ENCODE peak calls at places on chromosomes 7 and 10, in ten cellular contexts. One of them, this sample, is unnamed.

GRCh38 chr7:39240864-39241263 is 263.2 kb downstream of the POU6F2 start:
- DNase-seq in HCT116: no peak
- DNase-seq in tibial nerve: no peak
- DNase-seq in A549: no peak
- DNase-seq in Calu3: no peak
- DNase-seq in fibroblast of pulmonary artery: no peak
- DNase-seq in Panc1: no peak
- DNase-seq in fibroblast of mammary gland: no peak
- DNase-seq in AG10803: no peak
- DNase-seq in ascending aorta: no peak
- DNase-seq in this sample: no peak

GRCh38 chr7:70189261-70189660 is 591.0 kb downstream of the AUTS2 start:
- DNase-seq in HCT116: no peak
- DNase-seq in tibial nerve: no peak
- DNase-seq in A549: no peak
- DNase-seq in Calu3: no peak
- DNase-seq in fibroblast of pulmonary artery: no peak
- DNase-seq in Panc1: no peak
- DNase-seq in fibroblast of mammary gland: peak
- DNase-seq in AG10803: peak
- DNase-seq in ascending aorta: no peak
- DNase-seq in this sample: no peak

GRCh38 chr7:73397521-73397934 is 36.0 kb upstream of the FZD9 start:
- DNase-seq in HCT116: no peak
- DNase-seq in tibial nerve: no peak
- DNase-seq in A549: no peak
- DNase-seq in Calu3: no peak
- DNase-seq in fibroblast of pulmonary artery: no peak
- DNase-seq in Panc1: no peak
- DNase-seq in fibroblast of mammary gland: no peak
- DNase-seq in AG10803: no peak
- DNase-seq in ascending aorta: no peak
- DNase-seq in this sample: no peak

GRCh38 chr7:471866-472639 is 47.6 kb downstream of the PDGFA start:
- DNase-seq in HCT116: no peak
- DNase-seq in tibial nerve: no peak
- DNase-seq in A549: no peak
- DNase-seq in Calu3: peak
- DNase-seq in fibroblast of pulmonary artery: peak
- DNase-seq in Panc1: no peak
- DNase-seq in fibroblast of mammary gland: peak
- DNase-seq in AG10803: peak
- DNase-seq in ascending aorta: peak
- DNase-seq in this sample: peak

GRCh38 chr10:46523119-46523880 is 33.2 kb downstream of the GPRIN2 start:
- DNase-seq in HCT116: peak
- DNase-seq in tibial nerve: no peak
- DNase-seq in A549: peak
- DNase-seq in Calu3: peak
- DNase-seq in fibroblast of pulmonary artery: peak
- DNase-seq in Panc1: no peak
- DNase-seq in fibroblast of mammary gland: no peak
- DNase-seq in AG10803: peak
- DNase-seq in ascending aorta: peak
- DNase-seq in this sample: peak

GRCh38 chr7:56007891-56008290 is 43.4 kb downstream of the PSPH start:
- DNase-seq in HCT116: no peak
- DNase-seq in tibial nerve: no peak
- DNase-seq in A549: no peak
- DNase-seq in Calu3: no peak
- DNase-seq in fibroblast of pulmonary artery: no peak
- DNase-seq in Panc1: no peak
- DNase-seq in fibroblast of mammary gland: no peak
- DNase-seq in AG10803: no peak
- DNase-seq in ascending aorta: no peak
- DNase-seq in this sample: no peak

GRCh38 chr7:47954231-47954911 is 6.1 kb upstream of the PKD1L1 start:
- DNase-seq in HCT116: no peak
- DNase-seq in tibial nerve: no peak
- DNase-seq in A549: no peak
- DNase-seq in Calu3: no peak
- DNase-seq in fibroblast of pulmonary artery: no peak
- DNase-seq in Panc1: no peak
- DNase-seq in fibroblast of mammary gland: peak
- DNase-seq in AG10803: peak
- DNase-seq in ascending aorta: no peak
- DNase-seq in this sample: no peak

GRCh38 chr10:102834143-102834542 is 3.1 kb downstream of the CYP17A1 start:
- DNase-seq in HCT116: no peak
- DNase-seq in tibial nerve: no peak
- DNase-seq in A549: no peak
- DNase-seq in Calu3: no peak
- DNase-seq in fibroblast of pulmonary artery: no peak
- DNase-seq in Panc1: no peak
- DNase-seq in fibroblast of mammary gland: no peak
- DNase-seq in AG10803: no peak
- DNase-seq in ascending aorta: no peak
- DNase-seq in this sample: no peak

GRCh38 chr7:41817386-41817785 is 114.5 kb upstream of the INHBA start:
- DNase-seq in HCT116: no peak
- DNase-seq in tibial nerve: no peak
- DNase-seq in A549: no peak
- DNase-seq in Calu3: no peak
- DNase-seq in fibroblast of pulmonary artery: no peak
- DNase-seq in Panc1: no peak
- DNase-seq in fibroblast of mammary gland: peak
- DNase-seq in AG10803: peak
- DNase-seq in ascending aorta: no peak
- DNase-seq in this sample: no peak

GRCh38 chr7:35761882-35762720 is 38.8 kb upstream of the SEPTIN7 start:
- DNase-seq in HCT116: no peak
- DNase-seq in tibial nerve: no peak
- DNase-seq in A549: no peak
- DNase-seq in Calu3: no peak
- DNase-seq in fibroblast of pulmonary artery: peak
- DNase-seq in Panc1: no peak
- DNase-seq in fibroblast of mammary gland: peak
- DNase-seq in AG10803: peak
- DNase-seq in ascending aorta: no peak
- DNase-seq in this sample: no peak

GRCh38 chr10:99920901-99921300 is 88.8 kb downstream of the DNMBP start:
- DNase-seq in HCT116: no peak
- DNase-seq in tibial nerve: no peak
- DNase-seq in A549: no peak
- DNase-seq in Calu3: no peak
- DNase-seq in fibroblast of pulmonary artery: peak
- DNase-seq in Panc1: no peak
- DNase-seq in fibroblast of mammary gland: peak
- DNase-seq in AG10803: peak
- DNase-seq in ascending aorta: no peak
- DNase-seq in this sample: no peak

GRCh38 chr7:81676813-81677212 is 93.0 kb downstream of the HGF start:
- DNase-seq in HCT116: no peak
- DNase-seq in tibial nerve: no peak
- DNase-seq in A549: no peak
- DNase-seq in Calu3: no peak
- DNase-seq in fibroblast of pulmonary artery: no peak
- DNase-seq in Panc1: no peak
- DNase-seq in fibroblast of mammary gland: peak
- DNase-seq in AG10803: peak
- DNase-seq in ascending aorta: no peak
- DNase-seq in this sample: no peak

GRCh38 chr10:103692421-103693069 is 162.8 kb downstream of the SH3PXD2A start:
- DNase-seq in HCT116: no peak
- DNase-seq in tibial nerve: no peak
- DNase-seq in A549: no peak
- DNase-seq in Calu3: no peak
- DNase-seq in fibroblast of pulmonary artery: no peak
- DNase-seq in Panc1: no peak
- DNase-seq in fibroblast of mammary gland: no peak
- DNase-seq in AG10803: no peak
- DNase-seq in ascending aorta: no peak
- DNase-seq in this sample: no peak

GRCh38 chr10:60105195-60105812 is 198.9 kb upstream of the CCDC6 start:
- DNase-seq in HCT116: no peak
- DNase-seq in tibial nerve: no peak
- DNase-seq in A549: no peak
- DNase-seq in Calu3: no peak
- DNase-seq in fibroblast of pulmonary artery: no peak
- DNase-seq in Panc1: no peak
- DNase-seq in fibroblast of mammary gland: no peak
- DNase-seq in AG10803: peak
- DNase-seq in ascending aorta: no peak
- DNase-seq in this sample: no peak

GRCh38 chr7:28298870-28299484 is 113.3 kb upstream of the CREB5 start:
- DNase-seq in HCT116: peak
- DNase-seq in tibial nerve: peak
- DNase-seq in A549: peak
- DNase-seq in Calu3: peak
- DNase-seq in fibroblast of pulmonary artery: peak
- DNase-seq in Panc1: peak
- DNase-seq in fibroblast of mammary gland: peak
- DNase-seq in AG10803: peak
- DNase-seq in ascending aorta: no peak
- DNase-seq in this sample: no peak

GRCh38 chr10:53664620-53665019 is 892.0 kb upstream of the MBL2 start:
- DNase-seq in HCT116: no peak
- DNase-seq in tibial nerve: peak
- DNase-seq in A549: no peak
- DNase-seq in Calu3: peak
- DNase-seq in fibroblast of pulmonary artery: no peak
- DNase-seq in Panc1: no peak
- DNase-seq in fibroblast of mammary gland: no peak
- DNase-seq in AG10803: no peak
- DNase-seq in ascending aorta: no peak
- DNase-seq in this sample: no peak

GRCh38 chr7:100768784-100769183 is 35.4 kb downstream of the ZAN start:
- DNase-seq in HCT116: no peak
- DNase-seq in tibial nerve: no peak
- DNase-seq in A549: no peak
- DNase-seq in Calu3: no peak
- DNase-seq in fibroblast of pulmonary artery: no peak
- DNase-seq in Panc1: no peak
- DNase-seq in fibroblast of mammary gland: no peak
- DNase-seq in AG10803: no peak
- DNase-seq in ascending aorta: no peak
- DNase-seq in this sample: no peak

GRCh38 chr7:17530741-17531417 is 232.4 kb downstream of the AHR start:
- DNase-seq in HCT116: peak
- DNase-seq in tibial nerve: no peak
- DNase-seq in A549: no peak
- DNase-seq in Calu3: no peak
- DNase-seq in fibroblast of pulmonary artery: peak
- DNase-seq in Panc1: no peak
- DNase-seq in fibroblast of mammary gland: peak
- DNase-seq in AG10803: no peak
- DNase-seq in ascending aorta: no peak
- DNase-seq in this sample: no peak
- TF ChIP-seq CTCF in HCT116: peak
- TF ChIP-seq CTCF in tibial nerve: no peak
- TF ChIP-seq CTCF in A549: peak
- TF ChIP-seq CTCF in Calu3: peak
- TF ChIP-seq CTCF in fibroblast of pulmonary artery: peak
- TF ChIP-seq CTCF in Panc1: peak
- TF ChIP-seq CTCF in fibroblast of mammary gland: peak
- TF ChIP-seq CTCF in AG10803: peak
- TF ChIP-seq CTCF in ascending aorta: peak
- TF ChIP-seq CTCF in this sample: peak

GRCh38 chr7:2288986-2289611 is 25.1 kb downstream of the SNX8 start:
- DNase-seq in HCT116: no peak
- DNase-seq in tibial nerve: no peak
- DNase-seq in A549: no peak
- DNase-seq in Calu3: no peak
- DNase-seq in fibroblast of pulmonary artery: no peak
- DNase-seq in Panc1: no peak
- DNase-seq in fibroblast of mammary gland: no peak
- DNase-seq in AG10803: peak
- DNase-seq in ascending aorta: no peak
- DNase-seq in this sample: no peak
- TF ChIP-seq CTCF in HCT116: no peak
- TF ChIP-seq CTCF in tibial nerve: no peak
- TF ChIP-seq CTCF in A549: no peak
- TF ChIP-seq CTCF in Calu3: no peak
- TF ChIP-seq CTCF in fibroblast of pulmonary artery: no peak
- TF ChIP-seq CTCF in Panc1: no peak
- TF ChIP-seq CTCF in fibroblast of mammary gland: no peak
- TF ChIP-seq CTCF in AG10803: no peak
- TF ChIP-seq CTCF in ascending aorta: no peak
- TF ChIP-seq CTCF in this sample: no peak

DNA sequence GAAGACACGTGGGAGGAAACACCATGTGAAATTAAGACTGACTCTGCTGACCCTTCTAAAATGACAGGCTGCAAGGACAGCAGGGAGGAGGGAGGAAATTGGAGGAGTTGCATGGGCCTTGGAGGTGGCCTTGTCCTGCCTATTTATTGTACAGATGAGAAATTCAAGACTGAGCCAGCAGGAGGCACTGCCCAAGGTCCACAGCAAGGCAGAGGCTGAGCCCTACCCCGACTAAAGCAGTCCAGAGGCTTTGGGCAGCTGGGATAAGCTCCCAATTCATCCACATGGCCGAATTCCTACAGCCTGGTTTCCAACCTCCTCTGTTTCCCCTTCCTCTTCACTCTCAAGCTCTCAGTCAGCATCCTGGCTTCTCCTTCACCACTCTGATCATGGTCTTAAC is 215.9 kb upstream of the ZMIZ1 start:
- DNase-seq in HCT116: peak
- DNase-seq in tibial nerve: no peak
- DNase-seq in A549: peak
- DNase-seq in Calu3: no peak
- DNase-seq in fibroblast of pulmonary artery: peak
- DNase-seq in Panc1: no peak
- DNase-seq in fibroblast of mammary gland: peak
- DNase-seq in AG10803: no peak
- DNase-seq in ascending aorta: no peak
- DNase-seq in this sample: no peak
- TF ChIP-seq CTCF in HCT116: peak
- TF ChIP-seq CTCF in tibial nerve: no peak
- TF ChIP-seq CTCF in A549: peak
- TF ChIP-seq CTCF in Calu3: peak
- TF ChIP-seq CTCF in fibroblast of pulmonary artery: peak
- TF ChIP-seq CTCF in Panc1: no peak
- TF ChIP-seq CTCF in fibroblast of mammary gland: peak
- TF ChIP-seq CTCF in AG10803: no peak
- TF ChIP-seq CTCF in ascending aorta: no peak
- TF ChIP-seq CTCF in this sample: peak

DNA sequence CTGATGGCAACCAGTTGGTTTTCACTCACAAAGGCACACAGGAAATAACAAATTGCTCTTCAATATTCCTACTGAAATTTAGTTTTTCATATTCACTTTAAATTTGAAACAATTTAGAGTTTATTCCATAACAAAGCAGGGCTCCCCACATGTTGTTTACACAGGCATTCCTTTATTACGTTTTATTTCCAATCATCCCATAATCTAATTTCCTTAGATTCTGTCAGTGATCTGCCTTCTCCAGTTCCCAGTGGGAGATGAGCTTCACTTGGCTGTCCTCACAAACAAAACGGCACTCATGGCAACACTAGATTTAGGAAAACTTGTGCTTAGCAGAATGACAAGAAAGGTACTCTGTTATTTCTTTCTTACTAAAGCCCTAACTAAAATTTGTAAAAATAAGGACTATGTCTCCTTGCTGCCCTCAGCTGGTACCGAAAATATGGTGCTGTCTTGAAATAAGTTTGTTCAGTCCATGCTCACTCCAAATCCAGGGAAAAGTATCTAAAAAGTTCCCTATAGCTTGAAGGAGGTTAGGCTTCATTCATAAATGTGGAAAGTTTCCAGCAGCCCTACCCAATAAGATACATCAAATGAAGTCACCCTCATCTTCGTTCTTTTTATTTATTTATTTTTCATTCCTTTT is 23.0 kb downstream of the PHYH start:
- DNase-seq in HCT116: no peak
- DNase-seq in tibial nerve: peak
- DNase-seq in A549: no peak
- DNase-seq in Calu3: no peak
- DNase-seq in fibroblast of pulmonary artery: peak
- DNase-seq in Panc1: no peak
- DNase-seq in fibroblast of mammary gland: peak
- DNase-seq in AG10803: peak
- DNase-seq in ascending aorta: no peak
- DNase-seq in this sample: no peak
- TF ChIP-seq CTCF in HCT116: no peak
- TF ChIP-seq CTCF in tibial nerve: no peak
- TF ChIP-seq CTCF in A549: no peak
- TF ChIP-seq CTCF in Calu3: no peak
- TF ChIP-seq CTCF in fibroblast of pulmonary artery: peak
- TF ChIP-seq CTCF in Panc1: no peak
- TF ChIP-seq CTCF in fibroblast of mammary gland: peak
- TF ChIP-seq CTCF in AG10803: peak
- TF ChIP-seq CTCF in ascending aorta: no peak
- TF ChIP-seq CTCF in this sample: peak

This sample was measured in chondrocyte.